ENCODE peak calls at places on chromosome 9, in nine cellular contexts. R, Y, V, Q, L, J, Z, A and H are unnamed samples.

GRCh38 chr9:119216891-119217290 is 152.3 kb downstream of the BRINP1 start:
- DNase-seq in Y (no peak), A (no peak), R (no peak), V (no peak), L (no peak), Q (peak; percentile 40), J (no peak), Z (peak; percentile 13), H (no peak)

GRCh38 chr9:2027761-2028160 is 12.6 kb downstream of the SMARCA2 start:
- DNase-seq in V (no peak), Z (no peak), R (no peak), A (no peak), Y (no peak), J (no peak), L (no peak), Q (no peak), H (no peak)

GRCh38 chr9:5013379-5013778 is 28.3 kb downstream of the JAK2 start:
- DNase-seq in L (no peak), R (no peak), Z (no peak), A (no peak), Q (no peak), Y (peak; percentile 36), V (no peak), J (no peak), H (no peak)

GRCh38 chr9:112544477-112544876 is 57.9 kb downstream of the KIAA1958 start:
- DNase-seq in Z (no peak), Q (no peak), Y (peak; percentile 8), J (no peak), V (no peak), A (no peak), L (no peak), R (no peak), H (no peak)

GRCh38 chr9:23573800-23574199 is 252.2 kb downstream of the ELAVL2 start:
- DNase-seq in Q (no peak), R (no peak), J (no peak), L (no peak), Y (no peak), V (no peak), A (no peak), Z (no peak), H (no peak)

GRCh38 chr9:112312139-112312538 is 21.3 kb downstream of the PTBP3 start:
- DNase-seq in J (no peak), Q (no peak), L (no peak), Y (no peak), A (no peak), R (no peak), Z (no peak), V (no peak), H (no peak)

GRCh38 chr9:69811329-69811989 is 9.2 kb upstream of the CFAP95 start:
- DNase-seq in J (no peak), Z (no peak), Y (no peak), R (no peak), A (no peak), V (no peak), L (no peak), Q (no peak), H (no peak)

GRCh38 chr9:19156805-19157204 is 29.5 kb upstream of the PLIN2 start:
- DNase-seq in L (no peak), Y (no peak), V (no peak), A (no peak), Z (no peak), R (no peak), Q (no peak), J (no peak), H (no peak)

GRCh38 chr9:113620377-113621161 is 157.0 kb downstream of the RGS3 start:
- DNase-seq in R (no peak), V (peak; percentile 76), L (no peak), Z (peak; percentile 63), Q (peak; percentile 57), J (peak; percentile 24), A (peak; percentile 67), Y (peak; percentile 91), H (peak; percentile 49)

GRCh38 chr9:115016369-115016768 is 86.0 kb upstream of the TNFSF8 start:
- DNase-seq in R (no peak), J (no peak), A (no peak), Z (no peak), Y (no peak), Q (no peak), V (no peak), L (no peak), H (no peak)

GRCh38 chr9:115012476-115012875 is 82.1 kb upstream of the TNFSF8 start:
- DNase-seq in J (no peak), Z (no peak), L (no peak), R (no peak), V (no peak), A (no peak), Q (no peak), Y (no peak), H (no peak)

GRCh38 chr9:115013998-115014397 is 83.6 kb upstream of the TNFSF8 start:
- DNase-seq in L (peak; percentile 66), Z (peak; percentile 76), R (peak; percentile 72), Q (no peak), J (peak; percentile 78), A (peak; percentile 79), Y (peak; percentile 90), V (peak; percentile 78), H (no peak)

GRCh38 chr9:115014438-115014837 is 84.0 kb upstream of the TNFSF8 start:
- DNase-seq in Q (no peak), R (no peak), L (no peak), A (no peak), Z (no peak), V (no peak), J (no peak), Y (no peak), H (no peak)

GRCh38 chr9:115015018-115015635 is 84.7 kb upstream of the TNFSF8 start:
- DNase-seq in R (peak; percentile 59), J (no peak), Z (peak; percentile 28), L (peak; percentile 15), Q (no peak), V (peak; percentile 81), A (no peak), Y (peak; percentile 69), H (no peak)
- TF ChIP-seq CTCF in R (peak; percentile 63), J (peak; percentile 21), Z (peak; percentile 50), L (peak; percentile 61), Q (peak; percentile 37), V (peak; percentile 81), A (peak; percentile 60), Y (peak; percentile 77), H (no peak)

GRCh38 chr9:134283111-134283515 is 43.1 kb upstream of the RXRA start:
- DNase-seq in L (no peak), Q (no peak), Y (peak; percentile 19), R (no peak), V (no peak), J (no peak), A (peak; percentile 73), Z (peak; percentile 71), H (no peak)
- TF ChIP-seq CTCF in L (no peak), Q (no peak), Y (no peak), R (no peak), V (no peak), J (no peak), A (no peak), Z (no peak), H (no peak)

GRCh38 chr9:123300554-123300953 is 32.2 kb upstream of the STRBP start:
- DNase-seq in A (no peak), Z (no peak), J (no peak), L (no peak), V (no peak), Q (no peak), Y (no peak), R (no peak), H (no peak)
- TF ChIP-seq CTCF in A (no peak), Z (no peak), J (no peak), L (no peak), V (no peak), Q (no peak), Y (no peak), R (no peak), H (no peak)

DNA sequence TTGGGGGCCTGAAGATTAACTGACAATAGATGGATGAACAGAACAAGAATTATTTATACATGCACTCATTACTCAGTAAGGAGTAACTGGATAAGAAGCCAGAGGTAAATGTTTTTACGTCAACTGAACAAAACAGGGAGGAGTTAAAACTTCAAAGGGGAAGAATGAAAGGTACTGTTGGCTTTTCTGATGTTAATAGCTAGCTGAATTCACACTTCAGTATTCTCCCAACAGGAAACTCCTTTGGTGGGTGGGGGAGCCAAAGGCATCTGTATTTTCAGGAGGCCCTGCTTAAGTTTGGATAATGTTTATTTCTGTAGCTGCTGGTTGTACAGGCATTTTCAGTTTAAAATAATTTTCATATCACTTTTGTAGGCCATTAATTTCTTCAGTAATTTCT is 23.2 kb upstream of the RFK start:
- DNase-seq in Z (no peak), A (no peak), Q (no peak), Y (no peak), L (no peak), J (no peak), V (peak; percentile 79), R (no peak), H (no peak)
- TF ChIP-seq CTCF in Z (no peak), A (no peak), Q (no peak), Y (no peak), L (no peak), J (no peak), V (no peak), R (no peak), H (no peak)

DNA sequence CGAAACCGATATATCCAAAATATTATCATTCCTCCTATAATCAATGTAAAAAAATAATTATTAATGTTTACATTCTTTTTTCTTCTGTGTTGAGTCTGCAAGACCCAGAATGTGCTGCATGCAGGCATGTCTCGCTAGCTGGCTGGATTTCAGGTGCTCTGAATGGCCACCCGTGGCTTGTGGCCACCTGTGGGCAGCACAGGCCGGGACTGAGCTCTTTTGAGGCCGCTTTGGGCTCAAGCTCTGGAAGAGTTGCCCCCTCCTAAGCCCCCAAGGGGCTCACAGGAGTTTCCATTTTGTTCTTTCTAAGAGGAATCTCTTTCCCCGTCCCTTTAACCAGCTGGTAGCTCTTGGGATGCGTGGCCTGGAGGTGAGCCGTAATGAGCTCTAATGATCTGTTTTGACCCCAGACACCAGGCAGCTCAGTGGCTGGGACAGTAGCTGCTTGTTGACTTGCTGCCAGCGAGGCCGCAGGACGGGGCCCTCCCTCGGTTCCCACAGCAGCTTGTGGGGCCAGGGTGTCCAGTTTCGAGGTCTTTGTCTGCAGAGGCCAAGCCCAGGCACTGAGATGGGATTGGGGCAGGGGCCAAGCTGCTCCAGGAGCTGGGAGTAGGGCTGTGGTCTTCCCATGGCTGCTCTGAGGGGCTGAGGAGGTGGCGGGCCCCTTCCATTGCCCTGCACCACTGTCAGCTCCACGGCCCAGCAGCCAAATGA is 20.8 kb downstream of the ASS1 start:
- DNase-seq in L (no peak), J (no peak), V (no peak), R (no peak), Q (no peak), A (no peak), Z (no peak), Y (no peak), H (no peak)
- TF ChIP-seq CTCF in L (no peak), J (no peak), V (no peak), R (no peak), Q (no peak), A (no peak), Z (no peak), Y (no peak), H (no peak)